ENCODE peak calls at places on chromosome 18, in nine cellular contexts. L, Y, T, B, G, R, O, I and Q are unnamed samples.

GRCh38 chr18:51614033-51614432 is 416.6 kb upstream of the MEX3C start:
- DNase-seq in T (no peak), G (peak), B (no peak), I (no peak), L (no peak), Y (no peak), R (no peak), O (no peak), Q (no peak)

GRCh38 chr18:42258301-42258965 is 303.4 kb downstream of the PIK3C3 start:
- DNase-seq in Y (no peak), B (no peak), O (no peak), I (no peak), G (no peak), L (no peak), R (no peak), T (no peak), Q (no peak)

GRCh38 chr18:44458777-44459176 is 221.9 kb upstream of the SETBP1 start:
- DNase-seq in I (no peak), R (no peak), G (peak), T (no peak), Y (no peak), O (no peak), B (no peak), L (no peak), Q (no peak)

GRCh38 chr18:14285053-14285452 is 152.8 kb upstream of the ZNF519 start:
- DNase-seq in I (no peak), L (no peak), R (no peak), G (no peak), B (no peak), Y (no peak), O (no peak), T (no peak), Q (no peak)

GRCh38 chr18:8952796-8953760 is 149.4 kb upstream of the NDUFV2 start:
- DNase-seq in B (peak), G (no peak), L (no peak), R (no peak), I (no peak), O (no peak), Y (no peak), T (no peak), Q (no peak)

GRCh38 chr18:1094408-1094807 is 189.7 kb downstream of the ADCYAP1 start:
- DNase-seq in I (no peak), O (no peak), B (no peak), L (no peak), T (no peak), Y (no peak), G (no peak), R (no peak), Q (no peak)

GRCh38 chr18:46152436-46152807 is 48.2 kb downstream of the HAUS1 start:
- DNase-seq in G (no peak), T (peak), L (no peak), Y (peak), O (no peak), I (peak), R (no peak), B (no peak), Q (no peak)

GRCh38 chr18:47150029-47150823 is at the start of gene HDHD2:
- DNase-seq in R (peak), B (peak), G (peak), L (peak), O (peak), T (peak), I (peak), Y (peak), Q (peak)

GRCh38 chr18:54859667-54860421 is 31.6 kb downstream of the RAB27B start:
- DNase-seq in R (no peak), Y (no peak), O (no peak), L (no peak), G (peak), T (no peak), B (no peak), I (no peak), Q (no peak)

GRCh38 chr18:53796042-53796729 is 428.3 kb downstream of the MBD2 start:
- DNase-seq in B (no peak), R (no peak), T (no peak), Y (no peak), O (no peak), G (peak), I (no peak), L (no peak), Q (no peak)

GRCh38 chr18:55524353-55525123 is 63.5 kb downstream of the TCF4 start:
- DNase-seq in T (no peak), Y (no peak), R (no peak), L (no peak), O (no peak), G (no peak), I (no peak), B (no peak), Q (no peak)

GRCh38 chr18:39845086-39845485 is 2109.9 kb upstream of the PIK3C3 start:
- DNase-seq in O (no peak), R (no peak), T (no peak), G (no peak), I (no peak), B (no peak), L (no peak), Y (no peak), Q (no peak)

GRCh38 chr18:25594351-25594750 is 242.4 kb upstream of the ZNF521 start:
- DNase-seq in R (no peak), O (no peak), T (no peak), I (no peak), G (peak), L (no peak), Y (no peak), B (no peak), Q (no peak)

GRCh38 chr18:60649107-60649506 is 276.5 kb upstream of the MC4R start:
- DNase-seq in G (no peak), B (no peak), L (no peak), R (no peak), O (no peak), T (no peak), Y (no peak), I (no peak), Q (no peak)

GRCh38 chr18:46152808-46153617 is 48.8 kb downstream of the HAUS1 start:
- DNase-seq in O (peak), T (peak), L (no peak), Y (peak), I (no peak), B (no peak), G (peak), R (no peak), Q (no peak)

GRCh38 chr18:7147399-7147798 is 29.8 kb upstream of the LAMA1 start:
- DNase-seq in I (no peak), G (peak), T (peak), O (no peak), R (no peak), B (no peak), L (no peak), Y (no peak), Q (no peak)

GRCh38 chr18:76909418-76909817 is 87.1 kb downstream of the ZNF236 start:
- DNase-seq in T (no peak), B (no peak), L (no peak), I (no peak), G (no peak), R (no peak), O (no peak), Y (no peak), Q (no peak)

GRCh38 chr18:36187826-36188721 is 777 bp downstream of the MOCOS start:
- DNase-seq in L (no peak), T (no peak), B (no peak), Y (peak), G (peak), R (peak), I (peak), O (no peak), Q (no peak)

GRCh38 chr18:51051105-51051712 is 21.2 kb downstream of the SMAD4 start:
- DNase-seq in G (peak), I (no peak), T (no peak), O (peak), L (no peak), R (no peak), Y (no peak), B (no peak), Q (no peak)

GRCh38 chr18:11251891-11252270 is 102.5 kb upstream of the PIEZO2 start:
- DNase-seq in L (no peak), I (no peak), O (no peak), R (no peak), T (no peak), B (no peak), G (no peak), Y (no peak), Q (no peak)

GRCh38 chr18:27226556-27227075 is 41.5 kb upstream of the CHST9 start:
- DNase-seq in T (no peak), I (no peak), Y (no peak), R (no peak), O (no peak), G (peak), B (no peak), L (no peak), Q (no peak)

GRCh38 chr18:24771300-24771699 is 310.9 kb downstream of the HRH4 start:
- DNase-seq in O (no peak), L (no peak), I (no peak), R (no peak), G (no peak), B (no peak), Y (no peak), T (no peak), Q (no peak)

GRCh38 chr18:45275367-45276113 is 339.7 kb upstream of the SLC14A2 start:
- DNase-seq in I (no peak), G (peak), R (no peak), T (no peak), O (no peak), B (no peak), Y (no peak), L (no peak), Q (no peak)

GRCh38 chr18:7666195-7666776 is 99.2 kb downstream of the PTPRM start:
- DNase-seq in Y (no peak), R (no peak), O (no peak), T (no peak), I (no peak), G (no peak), B (no peak), L (no peak), Q (no peak)

GRCh38 chr18:60070631-60071030 is 170.8 kb downstream of the PMAIP1 start:
- DNase-seq in T (no peak), I (no peak), L (no peak), B (no peak), R (no peak), G (no peak), Y (no peak), O (no peak), Q (no peak)

GRCh38 chr18:67551146-67551545 is 34.6 kb upstream of the DSEL start:
- DNase-seq in Y (no peak), G (no peak), R (no peak), O (peak), B (no peak), I (no peak), L (no peak), T (peak), Q (no peak)

GRCh38 chr18:21774722-21775121 is 34.1 kb downstream of the MIB1 start:
- DNase-seq in G (no peak), T (no peak), I (no peak), O (no peak), Y (no peak), L (no peak), R (no peak), B (no peak), Q (no peak)

GRCh38 chr18:21763846-21764646 is 23.5 kb downstream of the MIB1 start:
- DNase-seq in Y (no peak), B (no peak), O (no peak), G (peak), L (no peak), T (no peak), R (no peak), I (no peak), Q (no peak)

GRCh38 chr18:21769206-21769605 is 28.6 kb downstream of the MIB1 start:
- DNase-seq in I (no peak), Y (no peak), L (no peak), R (no peak), B (no peak), T (no peak), G (no peak), O (no peak), Q (no peak)
- H3K27ac ChIP-seq in I (no peak), Y (no peak), L (no peak), R (no peak), B (no peak), T (no peak), G (no peak), O (no peak), Q (no peak)

GRCh38 chr18:22405142-22405541 is 12.6 kb downstream of the CTAGE1 start:
- DNase-seq in I (no peak), L (no peak), G (no peak), Y (no peak), O (no peak), T (no peak), B (no peak), R (no peak), Q (no peak)

GRCh38 chr18:22394428-22394827 is 23.3 kb downstream of the CTAGE1 start:
- DNase-seq in I (no peak), B (no peak), T (no peak), R (no peak), O (no peak), L (no peak), G (no peak), Y (no peak), Q (no peak)

GRCh38 chr18:22403950-22404349 is 13.8 kb downstream of the CTAGE1 start:
- DNase-seq in R (no peak), Y (no peak), B (no peak), O (no peak), G (no peak), I (no peak), L (no peak), T (no peak), Q (no peak)

GRCh38 chr18:22398464-22398863 is 19.3 kb downstream of the CTAGE1 start:
- DNase-seq in G (no peak), R (no peak), Y (no peak), L (no peak), O (no peak), B (no peak), I (no peak), T (no peak), Q (no peak)

GRCh38 chr18:22399949-22400348 is 17.8 kb downstream of the CTAGE1 start:
- DNase-seq in L (no peak), G (peak), Y (no peak), O (no peak), B (no peak), R (no peak), I (no peak), T (no peak), Q (no peak)
- H3K27ac ChIP-seq in L (no peak), G (no peak), Y (no peak), O (no peak), B (no peak), R (no peak), I (no peak), T (no peak), Q (no peak)

DNA sequence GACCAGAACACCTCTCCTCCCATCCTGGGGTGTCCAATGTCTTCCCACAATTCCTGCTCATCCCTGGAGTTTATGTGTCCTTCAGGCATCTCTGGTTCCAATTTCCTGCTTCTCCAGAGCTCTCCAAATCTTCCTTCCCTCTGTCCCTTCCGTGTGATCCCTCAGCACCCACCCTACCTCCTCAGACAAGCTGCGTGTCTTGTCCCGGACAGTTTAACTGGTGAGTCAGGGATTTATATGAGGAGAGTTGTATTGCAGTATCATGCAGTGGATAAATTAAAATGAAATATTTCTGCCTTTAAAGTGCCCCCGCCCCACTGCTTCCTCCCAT is 101.9 kb downstream of the LIPG start:
- DNase-seq in O (no peak), G (no peak), T (no peak), I (no peak), Y (no peak), B (no peak), L (no peak), R (no peak), Q (no peak)
- H3K27ac ChIP-seq in O (no peak), G (no peak), T (no peak), I (no peak), Y (no peak), B (no peak), L (no peak), R (no peak), Q (no peak)

GRCh38 chr18:57793630-57793986 is 9.5 kb downstream of the ATP8B1 start:
- DNase-seq in R (no peak), G (no peak), Y (no peak), B (no peak), L (no peak), T (no peak), O (no peak), I (no peak), Q (no peak)
- H3K27ac ChIP-seq in R (no peak), G (no peak), Y (peak), B (no peak), L (no peak), T (peak), O (no peak), I (no peak), Q (no peak)

GRCh38 chr18:23460285-23461273 is 7.5 kb downstream of the RIOK3 start:
- DNase-seq in I (no peak), L (no peak), T (no peak), B (no peak), R (no peak), Y (no peak), O (no peak), G (no peak), Q (no peak)
- H3K27ac ChIP-seq in I (no peak), L (no peak), T (no peak), B (no peak), R (no peak), Y (no peak), O (no peak), G (no peak), Q (no peak)

GRCh38 chr18:74066018-74066417 is 81.6 kb downstream of the FBXO15 start:
- DNase-seq in R (no peak), L (no peak), B (no peak), Y (no peak), O (no peak), I (no peak), T (no peak), G (peak), Q (no peak)

GRCh38 chr18:74063552-74063951 is 84.1 kb downstream of the FBXO15 start:
- DNase-seq in T (no peak), B (no peak), L (no peak), G (no peak), Y (no peak), O (no peak), R (no peak), I (no peak), Q (no peak)

GRCh38 chr18:74063023-74063422 is 84.6 kb downstream of the FBXO15 start:
- DNase-seq in I (no peak), G (no peak), B (no peak), L (no peak), Y (no peak), T (no peak), R (no peak), O (no peak), Q (no peak)

GRCh38 chr18:74065366-74065765 is 82.3 kb downstream of the FBXO15 start:
- DNase-seq in T (no peak), B (no peak), R (no peak), I (no peak), L (no peak), O (no peak), G (no peak), Y (no peak), Q (no peak)

GRCh38 chr18:74064510-74064909 is 83.1 kb downstream of the FBXO15 start:
- DNase-seq in B (no peak), I (no peak), L (no peak), Y (no peak), T (no peak), O (no peak), R (no peak), G (no peak), Q (peak)
- H3K27ac ChIP-seq in B (peak), I (no peak), L (no peak), Y (no peak), T (no peak), O (no peak), R (no peak), G (no peak), Q (no peak)

DNA sequence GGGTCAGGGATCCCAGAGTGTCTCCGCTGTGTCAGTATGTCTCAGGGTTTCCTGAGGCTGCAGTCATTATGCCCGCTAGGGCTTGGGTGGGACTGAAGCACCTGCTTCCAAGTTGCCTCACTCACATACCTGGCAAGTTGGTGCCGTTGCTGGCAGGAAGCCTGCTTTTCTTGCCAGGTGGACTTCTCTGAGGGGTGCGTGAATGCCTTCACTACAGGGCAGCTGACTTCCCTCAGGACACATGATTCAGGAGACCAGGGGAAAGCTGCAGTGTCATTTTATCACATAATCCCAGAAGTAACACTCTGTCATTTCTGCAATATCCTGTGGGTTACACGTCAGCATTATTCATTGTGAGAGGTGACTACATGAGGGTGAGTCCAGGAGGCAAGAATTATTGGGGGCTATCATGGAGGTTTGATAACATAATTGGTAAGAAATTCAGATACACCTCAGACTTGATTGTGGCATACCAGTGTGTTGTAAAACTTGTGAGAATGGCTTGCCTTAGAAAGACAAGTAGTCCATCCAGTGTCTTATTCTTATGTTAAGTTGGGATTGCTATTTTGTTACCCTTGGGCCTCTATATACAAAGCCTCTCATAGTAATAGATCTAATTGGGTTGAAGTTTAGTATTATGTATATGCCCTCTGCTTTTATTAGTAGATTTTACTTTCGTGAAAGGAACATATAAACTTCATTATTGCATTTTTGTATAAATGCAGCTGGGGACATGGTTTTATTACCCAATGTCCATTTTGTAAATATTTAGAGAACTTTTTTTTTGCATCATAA is 44.1 kb downstream of the NEDD4L start:
- DNase-seq in T (peak), B (no peak), G (no peak), O (no peak), L (no peak), R (peak), Y (peak), I (no peak), Q (no peak)
- H3K27ac ChIP-seq in T (no peak), B (no peak), G (no peak), O (no peak), L (no peak), R (peak), Y (peak), I (no peak), Q (no peak)

DNA sequence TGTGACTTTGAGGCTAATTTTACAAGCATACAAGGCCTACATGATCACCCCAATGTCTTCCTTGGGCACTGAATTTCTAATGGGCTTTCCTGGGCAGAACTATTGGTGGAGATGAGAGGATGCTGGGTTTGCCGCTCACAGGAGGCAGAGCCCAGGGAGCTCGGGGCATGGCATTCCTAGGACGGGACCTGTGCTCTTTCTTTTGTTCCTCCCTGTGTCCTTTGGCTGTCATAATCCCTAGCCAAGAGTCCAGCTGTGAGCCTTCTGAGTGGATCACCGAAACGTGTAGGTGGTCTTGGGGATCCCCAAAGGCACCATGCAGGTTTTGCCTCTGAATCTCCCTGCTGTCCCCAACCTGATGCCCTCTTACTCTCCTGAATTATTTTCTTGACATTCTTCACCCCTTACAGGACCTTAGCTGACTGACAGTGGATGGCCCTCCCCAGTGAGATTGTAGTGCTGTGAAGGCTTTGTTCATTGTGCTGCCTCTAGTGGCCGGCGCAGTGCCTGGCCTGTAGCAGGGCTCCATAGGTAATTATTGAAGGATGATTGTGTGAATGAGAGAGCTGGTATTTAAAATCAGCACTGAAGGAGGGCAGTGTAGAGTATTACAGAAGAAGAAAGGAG is 221.9 kb downstream of the ZNF407 start:
- DNase-seq in R (no peak), B (no peak), G (peak), T (no peak), L (no peak), O (peak), I (no peak), Y (no peak), Q (no peak)
- H3K27ac ChIP-seq in R (no peak), B (no peak), G (no peak), T (no peak), L (no peak), O (peak), I (no peak), Y (no peak), Q (no peak)